ENCODE peak calls at places on chromosomes 6 and 20, in seven cellular contexts. W is cardiac fibroblast; Y is stimulated activated CD4-positive, alpha-beta T cell treated with anti-CD3 and anti-CD28 coated beads, Interleukin-15, amount 100 ng/mL, for 1 hour; R is NCI-H748 treated with DMSO at 0.1 percent for 48 hours; O is MCF 10A; U is T-helper 2 cell; C is HFF-Myc. S is an unnamed sample.

GRCh38 chr6:53611342-53611741 is 54.2 kb downstream of the KLHL31 start:
- DNase-seq in W (peak; percentile 26), Y (no peak), R (peak; percentile 58), O (peak; percentile 74), U (no peak), C (no peak), S (peak; percentile 34)

GRCh38 chr20:50305636-50306477 is 115.2 kb downstream of the CEBPB start:
- DNase-seq in W (peak; percentile 73), Y (no peak), R (no peak), O (peak; percentile 62), U (no peak), C (no peak), S (peak; percentile 87)

GRCh38 chr20:24998121-24998520 is 5.6 kb upstream of the APMAP start:
- DNase-seq in W (no peak), Y (no peak), R (no peak), O (no peak), U (no peak), C (no peak), S (no peak)

GRCh38 chr6:160030103-160030502 is 61.2 kb downstream of the IGF2R start:
- DNase-seq in W (peak; percentile 95), Y (no peak), R (no peak), O (peak; percentile 92), U (no peak), C (peak; percentile 92), S (peak; percentile 97)

GRCh38 chr20:47220161-47220582 is 136.3 kb downstream of the ZMYND8 start:
- DNase-seq in W (peak; percentile 60), Y (peak; percentile 40), R (no peak), O (peak; percentile 54), U (peak; percentile 42), C (no peak), S (peak; percentile 56)

GRCh38 chr6:35757461-35758123 is 18.8 kb upstream of the CLPSL2 start:
- DNase-seq in W (peak; percentile 56), Y (no peak), R (no peak), O (peak; percentile 57), U (peak; percentile 37), C (no peak), S (peak; percentile 64)

GRCh38 chr6:73503027-73503772 is 17.6 kb downstream of the EEF1A1 start:
- DNase-seq in W (no peak), Y (no peak), R (no peak), O (no peak), U (no peak), C (no peak), S (no peak)

GRCh38 chr6:1020837-1021236 is 291.1 kb upstream of the FOXQ1 start:
- DNase-seq in W (no peak), Y (no peak), R (no peak), O (no peak), U (no peak), C (no peak), S (no peak)

GRCh38 chr6:24329451-24329850 is 28.4 kb downstream of the DCDC2 start:
- DNase-seq in W (peak; percentile 45), Y (no peak), R (no peak), O (no peak), U (no peak), C (no peak), S (no peak)

GRCh38 chr20:23050847-23051627 is 1.6 kb upstream of the THBD start:
- DNase-seq in W (peak; percentile 91), Y (no peak), R (peak; percentile 60), O (peak; percentile 92), U (peak; percentile 34), C (peak; percentile 5), S (peak; percentile 87)

S was measured in fibroblast of mammary gland.